ENCODE peak calls at places on chromosomes 5 and 9, in eight cellular contexts. Q is A549, I is heart left ventricle, N is tibial nerve, O is GM12892, H is lower leg skin, X is GM12891, C is endothelial cell of umbilical vein. L is an unnamed sample.

GRCh38 chr9:76374702-76375543 is 19.3 kb downstream of the RFK start:
- DNase-seq in Q (peak), I (peak), N (peak), O (no peak), H (no peak), X (no peak), C (peak), L (peak)

GRCh38 chr5:141816598-141817399 is 61.4 kb downstream of the PCDH1 start:
- DNase-seq in Q (no peak), I (peak), N (no peak), O (no peak), H (no peak), X (no peak), C (peak), L (no peak)

GRCh38 chr5:57650360-57651069 is 167.9 kb upstream of the ACTBL2 start:
- DNase-seq in Q (peak), I (no peak), N (no peak), O (no peak), H (no peak), X (no peak), C (peak), L (peak)

GRCh38 chr5:52119768-52120167 is 667.9 kb upstream of the ITGA1 start:
- DNase-seq in Q (no peak), I (no peak), N (no peak), O (no peak), H (no peak), X (no peak), C (no peak), L (no peak)

GRCh38 chr5:158514353-158514960 is 585.3 kb downstream of the EBF1 start:
- DNase-seq in Q (no peak), I (no peak), N (no peak), O (no peak), H (no peak), X (no peak), C (no peak), L (no peak)

GRCh38 chr5:33257807-33258491 is 182.8 kb upstream of the TARS1 start:
- DNase-seq in Q (no peak), I (no peak), N (no peak), O (no peak), H (no peak), X (no peak), C (peak), L (peak)

GRCh38 chr5:10469253-10470030 is 27.8 kb downstream of the ROPN1L start:
- DNase-seq in Q (no peak), I (no peak), N (no peak), O (no peak), H (no peak), X (no peak), C (no peak), L (no peak)

GRCh38 chr5:133873454-133873853 is 95.0 kb downstream of the C5orf15 start:
- DNase-seq in Q (no peak), I (no peak), N (no peak), O (no peak), H (no peak), X (no peak), C (no peak), L (no peak)

GRCh38 chr5:142716963-142717362 is 31.1 kb upstream of the FGF1 start:
- DNase-seq in Q (peak), I (peak), N (no peak), O (no peak), H (peak), X (peak), C (peak), L (no peak)

GRCh38 chr5:77306531-77306930 is 96.1 kb downstream of the PDE8B start:
- DNase-seq in Q (no peak), I (no peak), N (no peak), O (no peak), H (no peak), X (no peak), C (no peak), L (no peak)

GRCh38 chr9:70525553-70525952 is 111.1 kb upstream of the KLF9 start:
- DNase-seq in Q (no peak), I (no peak), N (no peak), O (no peak), H (no peak), X (no peak), C (peak), L (no peak)

GRCh38 chr9:116875576-116875975 is 188.5 kb downstream of the TRIM32 start:
- DNase-seq in Q (no peak), I (no peak), N (no peak), O (no peak), H (no peak), X (no peak), C (no peak), L (no peak)

GRCh38 chr5:114360816-114361723 is 800 bp upstream of the KCNN2 start:
- DNase-seq in Q (peak), I (peak), N (no peak), O (peak), H (peak), X (peak), C (no peak), L (no peak)

GRCh38 chr5:114362197-114362976 is 517 bp downstream of the KCNN2 start:
- DNase-seq in Q (peak), I (no peak), N (no peak), O (peak), H (no peak), X (peak), C (no peak), L (no peak)

GRCh38 chr5:114362977-114363721 is 1.3 kb downstream of the KCNN2 start:
- DNase-seq in Q (no peak), I (no peak), N (no peak), O (no peak), H (no peak), X (no peak), C (no peak), L (no peak)

GRCh38 chr5:114360362-114360761 is 1.5 kb upstream of the KCNN2 start:
- DNase-seq in Q (no peak), I (no peak), N (no peak), O (no peak), H (no peak), X (no peak), C (no peak), L (no peak)

DNA sequence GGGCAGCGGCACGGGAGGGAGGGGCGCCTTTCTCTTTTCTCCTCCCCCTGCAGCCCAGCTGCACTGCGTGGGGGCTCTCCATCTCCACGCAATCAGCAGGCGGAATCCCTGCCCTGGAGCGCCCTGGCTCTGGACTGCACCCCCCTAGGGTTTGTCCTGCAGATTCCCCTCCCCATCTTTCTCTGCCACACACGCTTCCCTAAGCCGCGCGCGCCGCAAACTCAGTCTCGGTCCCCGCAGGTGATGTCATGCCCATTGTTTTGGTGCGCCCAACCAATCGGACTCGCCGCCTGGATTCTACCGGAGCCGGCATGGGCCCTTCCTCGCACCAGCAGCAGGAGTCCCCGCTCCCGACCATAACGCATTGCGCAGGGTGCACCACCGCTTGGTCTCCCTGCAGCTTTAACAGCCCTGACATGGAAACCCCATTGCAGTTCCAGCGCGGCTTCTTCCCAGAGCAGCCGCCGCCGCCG is at the start of gene KCNN2:
- DNase-seq in Q (peak), I (peak), N (no peak), O (peak), H (peak), X (peak), C (peak), L (no peak)
- TF ChIP-seq POLR2A in Q (no peak), I (peak), N (no peak), O (no peak), H (no peak), X (no peak), C (no peak), L (no peak)

GRCh38 chr5:151264113-151264512 is 11.1 kb downstream of the GM2A start:
- DNase-seq in Q (no peak), I (no peak), N (no peak), O (no peak), H (peak), X (no peak), C (peak), L (peak)
- TF ChIP-seq POLR2A in Q (no peak), I (no peak), N (no peak), O (no peak), H (no peak), X (no peak), C (no peak), L (no peak)

GRCh38 chr9:134329576-134329855 is 3.3 kb downstream of the RXRA start:
- DNase-seq in Q (no peak), I (no peak), N (no peak), O (no peak), H (no peak), X (no peak), C (no peak), L (no peak)

GRCh38 chr9:134330590-134330989 is 4.3 kb downstream of the RXRA start:
- DNase-seq in Q (no peak), I (no peak), N (no peak), O (no peak), H (no peak), X (no peak), C (no peak), L (no peak)

GRCh38 chr9:134328841-134329575 is 2.8 kb downstream of the RXRA start:
- DNase-seq in Q (no peak), I (peak), N (no peak), O (no peak), H (no peak), X (no peak), C (no peak), L (no peak)

GRCh38 chr9:134328341-134328840 is 2.1 kb downstream of the RXRA start:
- DNase-seq in Q (no peak), I (no peak), N (no peak), O (no peak), H (no peak), X (no peak), C (peak), L (no peak)

DNA sequence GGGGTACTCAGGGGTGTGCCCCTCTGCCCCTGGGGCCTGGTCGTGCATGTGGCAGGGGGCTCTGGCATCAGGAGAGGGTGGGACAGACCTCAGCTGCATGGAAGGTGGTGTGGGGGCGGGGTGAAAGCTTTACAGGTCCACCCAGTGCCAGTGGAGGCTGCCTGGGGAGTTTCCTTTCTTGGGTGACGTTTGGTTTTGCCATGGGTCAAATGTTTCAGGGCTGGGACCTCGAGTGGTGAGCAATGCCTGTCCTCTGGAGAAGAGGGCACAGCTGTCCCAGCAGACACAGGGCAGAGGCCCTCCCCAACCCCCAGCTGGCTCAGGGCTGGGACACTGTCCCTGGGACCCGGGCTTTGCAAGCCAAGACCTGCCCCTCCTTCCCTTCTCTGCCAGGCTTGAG is 3.6 kb downstream of the RXRA start:
- DNase-seq in Q (no peak), I (no peak), N (no peak), O (no peak), H (no peak), X (no peak), C (no peak), L (no peak)
- TF ChIP-seq POLR2A in Q (no peak), I (no peak), N (no peak), O (no peak), H (no peak), X (no peak), C (no peak), L (no peak)

GRCh38 chr9:34637356-34638137 is at the start of gene SIGMAR1:
- DNase-seq in Q (peak), I (peak), N (peak), O (peak), H (peak), X (peak), C (peak), L (peak)
- TF ChIP-seq POLR2A in Q (peak), I (peak), N (peak), O (peak), H (no peak), X (peak), C (peak), L (peak)

GRCh38 chr9:128339761-128340690 is at the start of gene SLC27A4:
- DNase-seq in Q (peak), I (peak), N (peak), O (peak), H (peak), X (peak), C (peak), L (peak)
- TF ChIP-seq POLR2A in Q (peak), I (peak), N (no peak), O (peak), H (no peak), X (no peak), C (peak), L (peak)

GRCh38 chr5:177453852-177454396 is 7.3 kb downstream of the PRR7 start:
- DNase-seq in Q (no peak), I (peak), N (no peak), O (no peak), H (no peak), X (no peak), C (no peak), L (no peak)

GRCh38 chr5:177454397-177455035 is 7.9 kb downstream of the PRR7 start:
- DNase-seq in Q (peak), I (peak), N (peak), O (peak), H (peak), X (peak), C (peak), L (peak)

GRCh38 chr5:177455661-177456590 is 9.3 kb downstream of the PRR7 start:
- DNase-seq in Q (peak), I (peak), N (peak), O (peak), H (peak), X (peak), C (peak), L (peak)

GRCh38 chr5:177456591-177456964 is 10.0 kb downstream of the PRR7 start:
- DNase-seq in Q (no peak), I (no peak), N (no peak), O (no peak), H (no peak), X (no peak), C (no peak), L (no peak)

GRCh38 chr5:177455036-177455660 is 8.5 kb downstream of the PRR7 start:
- DNase-seq in Q (peak), I (peak), N (no peak), O (peak), H (peak), X (peak), C (peak), L (no peak)
- TF ChIP-seq POLR2A in Q (peak), I (no peak), N (no peak), O (peak), H (no peak), X (no peak), C (no peak), L (no peak)

GRCh38 chr5:175547810-175548209 is 69.5 kb downstream of the SFXN1 start:
- DNase-seq in Q (no peak), I (no peak), N (no peak), O (no peak), H (no peak), X (no peak), C (no peak), L (no peak)

GRCh38 chr5:175544108-175544511 is 65.8 kb downstream of the SFXN1 start:
- DNase-seq in Q (no peak), I (no peak), N (no peak), O (no peak), H (no peak), X (no peak), C (no peak), L (no peak)

GRCh38 chr5:175550055-175550660 is 71.8 kb downstream of the SFXN1 start:
- DNase-seq in Q (no peak), I (no peak), N (no peak), O (no peak), H (no peak), X (no peak), C (no peak), L (no peak)

GRCh38 chr5:175548899-175549311 is 70.5 kb downstream of the SFXN1 start:
- DNase-seq in Q (no peak), I (no peak), N (no peak), O (no peak), H (no peak), X (no peak), C (no peak), L (no peak)
- TF ChIP-seq POLR2A in Q (no peak), I (no peak), N (no peak), O (no peak), H (no peak), X (no peak), C (no peak), L (no peak)

GRCh38 chr9:132984202-132985062 is 5.9 kb downstream of the GFI1B start:
- DNase-seq in Q (no peak), I (no peak), N (no peak), O (no peak), H (no peak), X (no peak), C (no peak), L (no peak)
- TF ChIP-seq POLR2A in Q (no peak), I (no peak), N (no peak), O (no peak), H (no peak), X (no peak), C (no peak), L (no peak)

GRCh38 chr5:2751592-2752021 is at the start of gene IRX2:
- DNase-seq in Q (peak), I (peak), N (no peak), O (no peak), H (peak), X (no peak), C (no peak), L (no peak)
- TF ChIP-seq POLR2A in Q (no peak), I (no peak), N (no peak), O (no peak), H (no peak), X (no peak), C (no peak), L (no peak)

DNA sequence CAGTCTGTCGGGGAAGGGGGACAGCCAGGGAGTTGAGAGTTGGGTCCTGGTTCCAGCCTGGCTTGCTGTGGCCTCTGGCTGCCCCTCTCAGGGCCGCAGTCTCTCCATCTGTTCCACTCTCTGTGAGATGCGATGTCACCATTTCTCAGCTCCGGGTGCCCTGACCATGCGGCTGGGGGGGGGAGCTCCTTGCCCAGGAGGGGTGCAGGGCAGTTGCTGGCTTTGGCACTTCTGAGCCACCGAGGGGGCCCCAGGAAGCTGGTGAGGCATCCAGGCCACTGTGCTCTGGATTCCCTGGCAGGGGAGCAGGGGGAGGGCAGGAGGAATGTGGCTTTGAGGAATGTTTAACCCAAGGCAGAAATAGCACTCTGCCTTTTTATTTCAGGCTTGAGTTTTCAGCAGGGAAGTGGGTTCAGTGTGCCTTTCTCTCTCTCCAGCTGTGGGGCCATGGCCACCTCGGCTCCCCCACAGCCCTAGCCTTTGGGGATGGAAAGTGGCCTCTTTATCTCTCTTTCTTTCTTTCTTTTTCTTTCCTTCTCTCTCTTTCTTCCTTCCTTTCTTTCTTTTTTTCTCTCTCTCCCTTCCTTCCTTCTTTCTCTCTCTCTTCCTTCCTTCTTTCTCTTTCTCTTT is 11.0 kb downstream of the NCS1 start:
- DNase-seq in Q (peak), I (no peak), N (no peak), O (no peak), H (no peak), X (no peak), C (no peak), L (peak)
- TF ChIP-seq POLR2A in Q (no peak), I (no peak), N (no peak), O (no peak), H (no peak), X (no peak), C (no peak), L (no peak)